ENCODE peak calls at places on chromosomes 5 and 9, in four cellular contexts. N is amniotic epithelial cell, I is body of pancreas, A is WTC11. G is an unnamed sample.

GRCh38 chr5:148998174-148998797 is 64.6 kb downstream of the SH3TC2 start:
- DNase-seq in I (peak), N (peak), A (no peak), G (peak)

GRCh38 chr9:37201581-37201980 is 81.2 kb downstream of the ZCCHC7 start:
- DNase-seq in N (no peak), A (no peak), I (no peak), G (peak)

GRCh38 chr5:178277866-178278265 is 45.3 kb upstream of the PHYKPL start:
- DNase-seq in A (no peak), I (no peak), N (no peak), G (no peak)

GRCh38 chr5:14475013-14475412 is 106.6 kb upstream of the OTULINL start:
- DNase-seq in A (no peak), N (no peak), I (no peak), G (no peak)

GRCh38 chr9:110700953-110701352 is 32.4 kb downstream of the MUSK start:
- DNase-seq in I (no peak), N (peak), A (no peak), G (no peak)

GRCh38 chr5:138738399-138738798 is 14.8 kb upstream of the CTNNA1 start:
- DNase-seq in A (no peak), N (no peak), I (no peak), G (no peak)

GRCh38 chr9:105053209-105053652 is 125.3 kb upstream of the ABCA1 start:
- DNase-seq in A (no peak), I (peak), N (peak), G (no peak)

GRCh38 chr5:133797167-133797566 is 171.3 kb downstream of the C5orf15 start:
- DNase-seq in A (no peak), N (peak), I (no peak), G (no peak)

GRCh38 chr9:4066120-4066519 is 233.7 kb downstream of the GLIS3 start:
- DNase-seq in A (no peak), I (no peak), N (peak), G (no peak)

GRCh38 chr5:21649969-21650368 is 1203.2 kb downstream of the CDH12 start:
- DNase-seq in N (no peak), I (no peak), A (no peak), G (no peak)

GRCh38 chr9:124342946-124343485 is 72.2 kb downstream of the PSMB7 start:
- DNase-seq in I (no peak), A (no peak), N (peak), G (no peak)

GRCh38 chr9:8831568-8831967 is 1032.0 kb upstream of the DMAC1 start:
- DNase-seq in I (no peak), N (no peak), A (no peak), G (no peak)

GRCh38 chr5:135364416-135365262 is 34.4 kb downstream of the MACROH2A1 start:
- DNase-seq in N (no peak), A (no peak), I (no peak), G (no peak)

GRCh38 chr5:90434116-90434714 is 24.7 kb upstream of the CETN3 start:
- DNase-seq in N (peak), A (peak), I (peak), G (peak)

GRCh38 chr9:128845186-128845931 is 15.8 kb upstream of the SPOUT1 start:
- DNase-seq in N (no peak), I (no peak), A (peak), G (no peak)

GRCh38 chr9:93852728-93853127 is 102.4 kb downstream of the BARX1 start:
- DNase-seq in A (no peak), I (no peak), N (no peak), G (no peak)

GRCh38 chr9:131260751-131261452 is 15.4 kb downstream of the FAM78A start:
- DNase-seq in I (no peak), N (no peak), A (no peak), G (no peak)

GRCh38 chr5:77174526-77174925 is 36.0 kb upstream of the PDE8B start:
- DNase-seq in N (no peak), A (no peak), I (no peak), G (no peak)

GRCh38 chr5:100406640-100407039 is 128.5 kb upstream of the FAM174A start:
- DNase-seq in A (no peak), N (no peak), I (no peak), G (no peak)

GRCh38 chr5:176693477-176693851 is 46.2 kb downstream of the TSPAN17 start:
- DNase-seq in A (no peak), N (no peak), I (no peak), G (no peak)

GRCh38 chr5:98773214-98773463 is 324 bp upstream of the RGMB start:
- DNase-seq in A (no peak), N (no peak), I (no peak), G (no peak)

GRCh38 chr5:139878093-139878492 is 82.5 kb downstream of the PSD2 start:
- DNase-seq in N (no peak), I (no peak), A (no peak), G (no peak)

GRCh38 chr9:137694236-137694959 is 75.6 kb downstream of the EHMT1 start:
- DNase-seq in A (no peak), I (no peak), N (no peak), G (no peak)

GRCh38 chr9:86035827-86036440 is 63.4 kb downstream of the GOLM1 start:
- DNase-seq in N (no peak), I (no peak), A (no peak), G (no peak)

G was measured in NT2/D1.